ENCODE peak calls at places on chromosomes 11 and 22, in four cellular contexts. K, M, Z and B are unnamed samples. For H3K27me3, the result is how much of the 10 kb centered on the place peaks cover.

GRCh38 chr22:46075764-46076531 is 74.4 kb upstream of the PPARA start:
- DNase-seq in Z (no peak), K (no peak), M (no peak), B (no peak)

GRCh38 chr22:31891366-31892079 is 52.8 kb upstream of the YWHAH start:
- DNase-seq in K (no peak), M (peak), Z (no peak), B (no peak)

GRCh38 chr11:107743161-107743560 is 31.3 kb upstream of the SLN start:
- DNase-seq in M (no peak), K (no peak), Z (no peak), B (no peak)

GRCh38 chr11:6397636-6398035 is 7.4 kb downstream of the SMPD1 start:
- DNase-seq in M (peak), K (peak), Z (no peak), B (no peak)

GRCh38 chr11:57294225-57295131 is 30.3 kb downstream of the TNKS1BP1 start:
- DNase-seq in Z (no peak), K (no peak), M (peak), B (no peak)

GRCh38 chr22:23501708-23502107 is 78.4 kb downstream of the IGLL1 start:
- DNase-seq in K (no peak), Z (no peak), M (no peak), B (no peak)

GRCh38 chr11:12889243-12889642 is 119.9 kb upstream of the RASSF10 start:
- DNase-seq in Z (no peak), K (no peak), M (peak), B (no peak)

GRCh38 chr11:8026982-8027381 is 39.8 kb downstream of the EIF3F start:
- DNase-seq in Z (no peak), M (no peak), K (no peak), B (no peak)

GRCh38 chr22:37803636-37804371 is 3.9 kb upstream of the GCAT start:
- DNase-seq in K (no peak), Z (no peak), M (no peak), B (no peak)

DNA sequence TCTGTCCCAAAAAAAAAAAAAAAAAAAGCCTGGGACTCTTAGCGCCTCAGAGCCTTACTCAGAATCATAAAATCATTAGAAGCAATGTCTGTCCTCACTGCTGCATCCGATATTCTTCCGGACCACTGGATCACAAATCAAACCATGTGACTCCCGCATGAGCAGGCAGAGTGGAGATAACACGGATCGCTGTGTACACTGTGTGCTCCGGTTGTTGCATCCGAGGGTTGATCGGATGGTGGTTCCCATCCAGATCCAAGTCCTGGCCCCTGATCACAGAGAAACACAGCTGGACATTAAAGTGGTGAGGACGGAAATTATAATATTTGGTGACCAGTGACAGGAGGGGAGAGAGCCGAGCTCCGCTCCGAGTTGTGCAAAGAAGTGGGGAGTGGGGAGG is 9.7 kb upstream of the TXNRD2 start:
- DNase-seq in K (no peak), M (no peak), Z (no peak), B (no peak)
- H3K56ac ChIP-seq in K (no peak), M (no peak), Z (no peak), B (no peak)

GRCh38 chr11:117634756-117635593 is 162.0 kb downstream of the DSCAML1 start:
- DNase-seq in M (no peak), Z (no peak), K (no peak), B (no peak)
- H3K27me3 ChIP-seq in M (under half), Z (under half), K (under half), B (under half)

DNA sequence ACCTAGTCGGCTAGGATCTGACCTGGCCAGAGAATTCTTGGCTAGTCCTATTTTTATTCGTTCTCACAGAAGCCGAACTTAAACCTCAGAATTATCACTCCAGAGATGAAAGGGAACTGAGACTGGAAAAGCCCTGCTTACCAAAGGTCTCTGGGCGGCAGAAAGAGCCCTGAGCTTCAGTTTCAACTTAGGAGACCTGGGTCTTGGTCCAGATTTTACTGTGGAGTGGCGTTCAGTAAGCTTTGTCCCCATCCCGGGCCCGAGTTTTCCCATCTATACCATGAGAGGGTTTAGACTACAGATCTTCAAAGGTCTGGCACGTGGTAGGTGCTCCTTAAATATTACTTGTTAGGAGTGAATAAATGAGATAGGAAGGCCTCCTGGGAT is 529 bp downstream of the NEU3 start:
- DNase-seq in K (no peak), Z (no peak), M (peak), B (no peak)
- H3K56ac ChIP-seq in K (peak), Z (no peak), M (peak), B (no peak)

GRCh38 chr11:114080219-114080618 is 20.7 kb downstream of the ZBTB16 start:
- DNase-seq in Z (no peak), M (no peak), K (no peak), B (no peak)

GRCh38 chr11:114082415-114082748 is 22.9 kb downstream of the ZBTB16 start:
- DNase-seq in K (no peak), Z (no peak), M (no peak), B (no peak)

GRCh38 chr11:114082767-114083181 is 23.3 kb downstream of the ZBTB16 start:
- DNase-seq in K (no peak), M (no peak), Z (no peak), B (no peak)

GRCh38 chr11:114080769-114081168 is 21.3 kb downstream of the ZBTB16 start:
- DNase-seq in K (no peak), M (no peak), Z (no peak), B (no peak)

GRCh38 chr11:114081641-114082414 is 22.3 kb downstream of the ZBTB16 start:
- DNase-seq in K (no peak), Z (no peak), M (no peak), B (no peak)
- H3K27me3 ChIP-seq in K (under half), Z (under half), M (under half), B (under half)

GRCh38 chr11:128496249-128496648 is 91.1 kb downstream of the ETS1 start:
- DNase-seq in Z (no peak), K (peak), M (no peak), B (no peak)

GRCh38 chr11:128496684-128497056 is 90.7 kb downstream of the ETS1 start:
- DNase-seq in K (no peak), M (no peak), Z (no peak), B (no peak)

GRCh38 chr11:128499613-128500213 is 87.6 kb downstream of the ETS1 start:
- DNase-seq in K (no peak), Z (no peak), M (no peak), B (no peak)

GRCh38 chr11:128498846-128499245 is 88.5 kb downstream of the ETS1 start:
- DNase-seq in K (peak), M (peak), Z (no peak), B (no peak)

GRCh38 chr11:128497057-128497957 is 90.1 kb downstream of the ETS1 start:
- DNase-seq in M (peak), Z (no peak), K (peak), B (peak)
- H3K56ac ChIP-seq in M (peak), Z (no peak), K (peak), B (no peak)

GRCh38 chr11:11780843-11781242 is 60.9 kb upstream of the USP47 start:
- DNase-seq in M (no peak), K (no peak), Z (no peak), B (no peak)
- H3K27me3 ChIP-seq in M (half or more), K (under half), Z (under half), B (under half)

GRCh38 chr11:33770236-33770635 is 4.1 kb downstream of the FBXO3 start:
- DNase-seq in M (no peak), Z (no peak), K (no peak), B (no peak)

GRCh38 chr11:33766085-33766484 is 8.2 kb downstream of the FBXO3 start:
- DNase-seq in M (no peak), Z (no peak), K (no peak), B (no peak)

GRCh38 chr11:33769542-33769941 is 4.8 kb downstream of the FBXO3 start:
- DNase-seq in Z (no peak), K (peak), M (no peak), B (no peak)

GRCh38 chr11:33772300-33772699 is 2.0 kb downstream of the FBXO3 start:
- DNase-seq in K (peak), Z (no peak), M (peak), B (no peak)

DNA sequence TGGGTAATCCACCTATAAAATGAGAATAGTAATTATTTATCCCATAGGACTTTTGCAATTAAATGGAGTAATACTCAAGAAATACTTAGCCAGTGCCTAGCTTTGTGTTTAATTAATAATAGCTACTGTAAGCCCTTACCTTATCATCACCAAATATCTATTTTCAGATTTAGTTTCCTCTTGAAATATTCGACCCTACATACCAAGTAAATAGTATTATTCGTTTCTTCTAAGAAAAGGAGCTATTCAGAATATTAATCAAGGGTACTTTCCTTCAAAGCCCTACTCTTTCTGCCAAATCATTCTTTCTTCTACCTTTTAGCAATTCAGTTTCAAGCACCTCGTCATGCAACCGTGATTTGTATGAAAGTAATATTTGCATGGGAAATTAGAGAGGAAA is 6.7 kb downstream of the FBXO3 start:
- DNase-seq in K (no peak), Z (no peak), M (no peak), B (no peak)
- H3K56ac ChIP-seq in K (no peak), Z (no peak), M (no peak), B (no peak)